ENCODE peak calls at places on chromosomes 12 and 14, in ten cellular contexts. One of them, this sample, is unnamed.

GRCh38 chr12:65891987-65892481 is 67.8 kb downstream of the HMGA2 start:
- DNase-seq in A549: peak
- DNase-seq in gastrocnemius medialis: peak
- DNase-seq in spleen: no peak
- DNase-seq in IMR-90: peak
- DNase-seq in lower leg skin: peak
- DNase-seq in transverse colon: peak
- DNase-seq in tibial nerve: peak
- DNase-seq in breast epithelium: peak
- DNase-seq in Peyer's patch: peak
- DNase-seq in this sample: peak

GRCh38 chr12:82359115-82359478 is 768 bp downstream of the METTL25 start:
- DNase-seq in A549: no peak
- DNase-seq in gastrocnemius medialis: peak
- DNase-seq in spleen: peak
- DNase-seq in IMR-90: no peak
- DNase-seq in lower leg skin: no peak
- DNase-seq in transverse colon: no peak
- DNase-seq in tibial nerve: no peak
- DNase-seq in breast epithelium: no peak
- DNase-seq in Peyer's patch: no peak
- DNase-seq in this sample: no peak

GRCh38 chr14:85468815-85469214 is 61.1 kb upstream of the FLRT2 start:
- DNase-seq in A549: no peak
- DNase-seq in gastrocnemius medialis: no peak
- DNase-seq in spleen: no peak
- DNase-seq in IMR-90: no peak
- DNase-seq in lower leg skin: no peak
- DNase-seq in transverse colon: no peak
- DNase-seq in tibial nerve: no peak
- DNase-seq in breast epithelium: no peak
- DNase-seq in Peyer's patch: no peak
- DNase-seq in this sample: no peak

GRCh38 chr12:1929241-1929984 is 11.0 kb upstream of the CACNA2D4 start:
- DNase-seq in A549: no peak
- DNase-seq in gastrocnemius medialis: no peak
- DNase-seq in spleen: peak
- DNase-seq in IMR-90: no peak
- DNase-seq in lower leg skin: no peak
- DNase-seq in transverse colon: no peak
- DNase-seq in tibial nerve: no peak
- DNase-seq in breast epithelium: no peak
- DNase-seq in Peyer's patch: no peak
- DNase-seq in this sample: peak

GRCh38 chr12:4911316-4911994 is 1.8 kb downstream of the KCNA1 start:
- DNase-seq in A549: no peak
- DNase-seq in gastrocnemius medialis: no peak
- DNase-seq in spleen: no peak
- DNase-seq in IMR-90: no peak
- DNase-seq in lower leg skin: no peak
- DNase-seq in transverse colon: no peak
- DNase-seq in tibial nerve: no peak
- DNase-seq in breast epithelium: no peak
- DNase-seq in Peyer's patch: no peak
- DNase-seq in this sample: no peak

GRCh38 chr14:71527807-71528206 is 404.4 kb upstream of the RGS6 start:
- DNase-seq in A549: no peak
- DNase-seq in gastrocnemius medialis: no peak
- DNase-seq in spleen: no peak
- DNase-seq in IMR-90: no peak
- DNase-seq in lower leg skin: no peak
- DNase-seq in transverse colon: no peak
- DNase-seq in tibial nerve: no peak
- DNase-seq in breast epithelium: no peak
- DNase-seq in Peyer's patch: no peak
- DNase-seq in this sample: no peak

GRCh38 chr12:51381226-51382079 is 9.8 kb downstream of the GALNT6 start:
- DNase-seq in A549: no peak
- DNase-seq in gastrocnemius medialis: no peak
- DNase-seq in spleen: no peak
- DNase-seq in IMR-90: peak
- DNase-seq in lower leg skin: no peak
- DNase-seq in transverse colon: no peak
- DNase-seq in tibial nerve: no peak
- DNase-seq in breast epithelium: no peak
- DNase-seq in Peyer's patch: no peak
- DNase-seq in this sample: no peak

GRCh38 chr14:44966601-44967336 is 4.8 kb downstream of the TOGARAM1 start:
- DNase-seq in A549: no peak
- DNase-seq in gastrocnemius medialis: no peak
- DNase-seq in spleen: no peak
- DNase-seq in IMR-90: no peak
- DNase-seq in lower leg skin: no peak
- DNase-seq in transverse colon: no peak
- DNase-seq in tibial nerve: no peak
- DNase-seq in breast epithelium: no peak
- DNase-seq in Peyer's patch: no peak
- DNase-seq in this sample: no peak

GRCh38 chr12:14716848-14717444 is 20.5 kb upstream of the GUCY2C start:
- DNase-seq in A549: peak
- DNase-seq in gastrocnemius medialis: no peak
- DNase-seq in spleen: no peak
- DNase-seq in IMR-90: peak
- DNase-seq in lower leg skin: peak
- DNase-seq in transverse colon: peak
- DNase-seq in tibial nerve: no peak
- DNase-seq in breast epithelium: no peak
- DNase-seq in Peyer's patch: peak
- DNase-seq in this sample: peak

GRCh38 chr12:31574803-31575573 is 15.9 kb downstream of the DENND5B start:
- DNase-seq in A549: no peak
- DNase-seq in gastrocnemius medialis: no peak
- DNase-seq in spleen: no peak
- DNase-seq in IMR-90: peak
- DNase-seq in lower leg skin: no peak
- DNase-seq in transverse colon: no peak
- DNase-seq in tibial nerve: no peak
- DNase-seq in breast epithelium: no peak
- DNase-seq in Peyer's patch: no peak
- DNase-seq in this sample: no peak

GRCh38 chr14:89158701-89159100 is 258.3 kb downstream of the FOXN3 start:
- DNase-seq in A549: no peak
- DNase-seq in gastrocnemius medialis: no peak
- DNase-seq in spleen: no peak
- DNase-seq in IMR-90: no peak
- DNase-seq in lower leg skin: no peak
- DNase-seq in transverse colon: no peak
- DNase-seq in tibial nerve: no peak
- DNase-seq in breast epithelium: no peak
- DNase-seq in Peyer's patch: no peak
- DNase-seq in this sample: no peak

GRCh38 chr12:81644503-81644902 is 114.6 kb downstream of the PPFIA2 start:
- DNase-seq in A549: peak
- DNase-seq in gastrocnemius medialis: no peak
- DNase-seq in spleen: no peak
- DNase-seq in IMR-90: peak
- DNase-seq in lower leg skin: no peak
- DNase-seq in transverse colon: no peak
- DNase-seq in tibial nerve: no peak
- DNase-seq in breast epithelium: no peak
- DNase-seq in Peyer's patch: no peak
- DNase-seq in this sample: no peak

GRCh38 chr14:100803694-100804075 is 22.2 kb upstream of the MEG3 start:
- DNase-seq in A549: no peak
- DNase-seq in gastrocnemius medialis: no peak
- DNase-seq in spleen: no peak
- DNase-seq in IMR-90: no peak
- DNase-seq in lower leg skin: no peak
- DNase-seq in transverse colon: no peak
- DNase-seq in tibial nerve: no peak
- DNase-seq in breast epithelium: no peak
- DNase-seq in Peyer's patch: no peak
- DNase-seq in this sample: no peak

GRCh38 chr12:58567189-58567588 is 353.1 kb downstream of the LRIG3 start:
- DNase-seq in A549: no peak
- DNase-seq in gastrocnemius medialis: no peak
- DNase-seq in spleen: no peak
- DNase-seq in IMR-90: no peak
- DNase-seq in lower leg skin: no peak
- DNase-seq in transverse colon: no peak
- DNase-seq in tibial nerve: no peak
- DNase-seq in breast epithelium: no peak
- DNase-seq in Peyer's patch: no peak
- DNase-seq in this sample: no peak

GRCh38 chr14:62187265-62187664 is 425.0 kb downstream of the SNAPC1 start:
- DNase-seq in A549: no peak
- DNase-seq in gastrocnemius medialis: no peak
- DNase-seq in spleen: no peak
- DNase-seq in IMR-90: no peak
- DNase-seq in lower leg skin: no peak
- DNase-seq in transverse colon: no peak
- DNase-seq in tibial nerve: no peak
- DNase-seq in breast epithelium: no peak
- DNase-seq in Peyer's patch: no peak
- DNase-seq in this sample: no peak

GRCh38 chr12:5988088-5988487 is 43.0 kb upstream of the ANO2 start:
- DNase-seq in A549: no peak
- DNase-seq in gastrocnemius medialis: no peak
- DNase-seq in spleen: no peak
- DNase-seq in IMR-90: no peak
- DNase-seq in lower leg skin: no peak
- DNase-seq in transverse colon: no peak
- DNase-seq in tibial nerve: no peak
- DNase-seq in breast epithelium: no peak
- DNase-seq in Peyer's patch: no peak
- DNase-seq in this sample: no peak

DNA sequence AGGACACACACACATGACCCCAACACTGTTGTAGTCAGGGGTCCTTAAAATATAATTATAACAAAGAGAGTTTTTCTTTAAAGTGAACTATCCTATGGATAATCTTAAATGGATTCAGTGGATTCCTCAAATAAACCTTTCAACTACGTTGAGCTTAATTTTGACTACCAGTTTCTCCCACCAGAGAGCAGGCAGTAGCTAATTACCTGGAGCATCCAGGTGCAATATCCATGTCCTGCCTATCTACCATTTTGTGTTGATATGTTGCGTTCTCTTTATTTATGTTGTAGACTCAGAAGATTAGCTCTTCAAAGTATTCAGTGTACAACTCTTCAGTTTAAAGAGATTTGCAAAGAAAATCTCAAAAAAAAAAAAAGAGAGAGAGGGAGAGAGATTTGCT is 127.2 kb upstream of the GZMB start:
- DNase-seq in A549: no peak
- DNase-seq in gastrocnemius medialis: no peak
- DNase-seq in spleen: no peak
- DNase-seq in IMR-90: no peak
- DNase-seq in lower leg skin: no peak
- DNase-seq in transverse colon: no peak
- DNase-seq in tibial nerve: no peak
- DNase-seq in breast epithelium: no peak
- DNase-seq in Peyer's patch: no peak
- DNase-seq in this sample: no peak
- TF ChIP-seq CTCF in A549: no peak
- TF ChIP-seq CTCF in gastrocnemius medialis: no peak
- TF ChIP-seq CTCF in spleen: no peak
- TF ChIP-seq CTCF in IMR-90: no peak
- TF ChIP-seq CTCF in lower leg skin: no peak
- TF ChIP-seq CTCF in transverse colon: no peak
- TF ChIP-seq CTCF in tibial nerve: no peak
- TF ChIP-seq CTCF in breast epithelium: no peak
- TF ChIP-seq CTCF in Peyer's patch: peak
- TF ChIP-seq CTCF in this sample: no peak

GRCh38 chr12:8886515-8887284 is 27.6 kb upstream of the PHC1 start:
- DNase-seq in A549: no peak
- DNase-seq in gastrocnemius medialis: no peak
- DNase-seq in spleen: no peak
- DNase-seq in IMR-90: no peak
- DNase-seq in lower leg skin: no peak
- DNase-seq in transverse colon: no peak
- DNase-seq in tibial nerve: no peak
- DNase-seq in breast epithelium: no peak
- DNase-seq in Peyer's patch: no peak
- DNase-seq in this sample: no peak
- TF ChIP-seq POLR2A in A549: no peak
- TF ChIP-seq POLR2A in gastrocnemius medialis: no peak
- TF ChIP-seq POLR2A in spleen: no peak
- TF ChIP-seq POLR2A in IMR-90: no peak
- TF ChIP-seq POLR2A in lower leg skin: no peak
- TF ChIP-seq POLR2A in transverse colon: no peak
- TF ChIP-seq POLR2A in tibial nerve: no peak
- TF ChIP-seq POLR2A in breast epithelium: no peak
- TF ChIP-seq POLR2A in Peyer's patch: no peak
- TF ChIP-seq POLR2A in this sample: no peak

DNA sequence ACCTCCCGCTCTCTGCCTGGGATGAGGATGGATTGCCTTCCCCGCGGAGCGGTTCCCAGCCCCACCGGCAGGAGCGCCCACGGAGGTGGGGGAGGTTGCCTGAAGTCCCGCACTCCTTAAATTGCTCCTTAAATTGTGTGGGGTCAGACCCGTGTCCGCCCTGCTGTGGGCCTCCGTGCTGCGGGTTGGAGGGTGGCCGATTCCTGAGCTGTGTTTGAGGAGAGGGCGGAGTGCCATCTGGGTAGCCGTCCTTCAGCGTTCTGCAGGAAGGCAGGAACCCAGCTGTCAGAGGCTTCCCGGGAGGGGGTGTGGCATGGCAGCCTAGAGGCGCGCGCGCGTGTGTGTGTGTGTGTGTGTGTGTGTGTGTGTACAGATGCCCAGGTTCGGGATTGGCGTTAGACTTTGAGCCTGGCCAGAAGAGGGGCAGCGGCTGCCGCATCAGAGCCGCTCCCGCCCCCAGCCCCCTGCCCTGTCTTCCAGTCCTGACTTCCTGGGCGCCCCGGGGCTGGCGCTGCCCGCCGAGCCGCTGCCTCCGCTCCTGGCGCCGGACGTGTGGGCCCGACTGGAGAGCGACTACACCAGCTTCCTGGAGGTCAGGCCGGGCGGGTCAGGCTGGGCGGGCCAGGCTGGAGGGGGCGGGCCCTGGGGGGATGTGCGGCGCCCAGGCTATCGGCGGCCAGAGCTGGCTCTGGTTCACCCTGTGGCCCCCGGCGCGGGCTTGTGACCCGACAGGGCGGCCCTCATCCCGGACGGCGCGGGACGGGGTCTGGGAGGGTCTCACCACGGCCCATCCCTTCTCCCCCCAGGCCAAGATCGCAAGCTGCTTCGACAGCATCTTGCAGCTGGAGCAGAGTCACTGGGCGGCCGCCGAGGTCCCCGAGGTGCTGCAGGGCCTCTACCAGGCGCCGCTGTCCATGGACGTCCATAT is 9.2 kb downstream of the EXOC3L4 start:
- DNase-seq in A549: peak
- DNase-seq in gastrocnemius medialis: no peak
- DNase-seq in spleen: no peak
- DNase-seq in IMR-90: peak
- DNase-seq in lower leg skin: no peak
- DNase-seq in transverse colon: peak
- DNase-seq in tibial nerve: no peak
- DNase-seq in breast epithelium: no peak
- DNase-seq in Peyer's patch: peak
- DNase-seq in this sample: peak
- H3K4me3 ChIP-seq in A549: peak
- H3K4me3 ChIP-seq in gastrocnemius medialis: no peak
- H3K4me3 ChIP-seq in spleen: peak
- H3K4me3 ChIP-seq in IMR-90: no peak
- H3K4me3 ChIP-seq in lower leg skin: no peak
- H3K4me3 ChIP-seq in transverse colon: no peak
- H3K4me3 ChIP-seq in tibial nerve: no peak
- H3K4me3 ChIP-seq in breast epithelium: peak
- H3K4me3 ChIP-seq in Peyer's patch: peak
- H3K4me3 ChIP-seq in this sample: peak

GRCh38 chr14:51651388-51652167 is at the start of gene FRMD6:
- DNase-seq in A549: peak
- DNase-seq in gastrocnemius medialis: peak
- DNase-seq in spleen: peak
- DNase-seq in IMR-90: peak
- DNase-seq in lower leg skin: peak
- DNase-seq in transverse colon: peak
- DNase-seq in tibial nerve: peak
- DNase-seq in breast epithelium: peak
- DNase-seq in Peyer's patch: peak
- DNase-seq in this sample: peak
- TF ChIP-seq CTCF in A549: peak
- TF ChIP-seq CTCF in gastrocnemius medialis: peak
- TF ChIP-seq CTCF in spleen: peak
- TF ChIP-seq CTCF in IMR-90: peak
- TF ChIP-seq CTCF in lower leg skin: peak
- TF ChIP-seq CTCF in transverse colon: peak
- TF ChIP-seq CTCF in tibial nerve: peak
- TF ChIP-seq CTCF in breast epithelium: peak
- TF ChIP-seq CTCF in Peyer's patch: peak
- TF ChIP-seq CTCF in this sample: no peak

This sample was measured in stomach.